ENCODE peak calls at places on chromosomes 11 and 22, in six cellular contexts. M, H, B, K, Q and L are unnamed samples.

GRCh38 chr22:37240941-37241320 is 3.1 kb downstream of the RAC2 start:
- DNase-seq in K (no peak), H (no peak), Q (no peak), B (peak; percentile 80), M (no peak), L (no peak)

GRCh38 chr11:124717786-124718634 is 21.7 kb upstream of the NRGN start:
- DNase-seq in H (no peak), B (peak; percentile 74), Q (peak; percentile 26), M (no peak), K (no peak), L (no peak)

GRCh38 chr11:65489061-65489705 is 9.7 kb upstream of the MALAT1 start:
- DNase-seq in K (peak; percentile 60), B (no peak), H (peak; percentile 84), M (peak; percentile 60), Q (peak; percentile 89), L (no peak)

GRCh38 chr11:119567667-119568582 is 145.0 kb upstream of the THY1 start:
- DNase-seq in K (no peak), B (no peak), H (peak; percentile 31), M (peak; percentile 52), Q (peak; percentile 53), L (no peak)

GRCh38 chr11:68025047-68025446 is 5.4 kb upstream of the NDUFS8 start:
- DNase-seq in Q (no peak), H (no peak), K (no peak), B (no peak), M (no peak), L (no peak)

GRCh38 chr11:133127746-133128145 is 404.6 kb downstream of the OPCML start:
- DNase-seq in K (no peak), Q (no peak), M (no peak), H (no peak), B (no peak), L (no peak)

GRCh38 chr11:34627197-34627596 is 6.3 kb downstream of the EHF start:
- DNase-seq in K (no peak), H (no peak), B (no peak), Q (no peak), M (no peak), L (no peak)

GRCh38 chr11:57387284-57388030 is 3.0 kb downstream of the PRG2 start:
- DNase-seq in Q (peak; percentile 38), B (no peak), K (no peak), M (no peak), H (peak; percentile 25), L (no peak)

GRCh38 chr11:132962026-132962425 is 570.3 kb downstream of the OPCML start:
- DNase-seq in Q (no peak), B (no peak), H (no peak), M (no peak), K (no peak), L (no peak)

GRCh38 chr22:28674121-28674563 is 5.5 kb downstream of the TTC28 start:
- DNase-seq in Q (no peak), M (no peak), H (no peak), B (no peak), K (no peak), L (no peak)

GRCh38 chr22:31753005-31753633 is 700 bp upstream of the DEPDC5 start:
- DNase-seq in M (peak; percentile 42), Q (peak; percentile 74), K (peak; percentile 18), H (peak; percentile 5), B (peak; percentile 89), L (peak; percentile 33)

GRCh38 chr11:91904792-91905785 is 319.5 kb upstream of the FAT3 start:
- DNase-seq in K (no peak), Q (no peak), M (no peak), H (peak; percentile 5), B (no peak), L (no peak)
- H3K9me3 ChIP-seq in K (no peaks in the 10 kb centered on the region), Q (no peaks in the 10 kb centered on the region), M (no peaks in the 10 kb centered on the region), H (no peaks in the 10 kb centered on the region), B (no peaks in the 10 kb centered on the region), L (no peaks in the 10 kb centered on the region)

GRCh38 chr22:22014285-22014659 is 31.7 kb upstream of the TOP3B start:
- DNase-seq in M (no peak), Q (no peak), H (no peak), K (no peak), B (no peak), L (no peak)
- TF ChIP-seq POLR2A in M (no peak), Q (no peak), H (no peak), K (no peak), B (no peak), L (no peak)

GRCh38 chr11:12222099-12222751 is 111.8 kb downstream of the MICAL2 start:
- DNase-seq in B (no peak), H (no peak), M (no peak), K (peak; percentile 69), Q (no peak), L (peak; percentile 50)
- TF ChIP-seq CTCF in B (no peak), H (no peak), M (no peak), K (no peak), Q (no peak), L (no peak)

GRCh38 chr22:48560836-48561235 is 1266.8 kb downstream of the BRD1 start:
- DNase-seq in B (no peak), H (no peak), K (no peak), M (no peak), Q (no peak), L (no peak)

GRCh38 chr22:48560389-48560751 is 1267.3 kb downstream of the BRD1 start:
- DNase-seq in K (no peak), M (no peak), H (no peak), Q (no peak), B (no peak), L (no peak)

GRCh38 chr22:48557473-48557872 is 1270.2 kb downstream of the BRD1 start:
- DNase-seq in H (no peak), Q (no peak), K (no peak), B (no peak), M (no peak), L (no peak)

GRCh38 chr22:48559647-48560388 is 1267.9 kb downstream of the BRD1 start:
- DNase-seq in M (no peak), B (no peak), Q (no peak), H (no peak), K (no peak), L (no peak)

DNA sequence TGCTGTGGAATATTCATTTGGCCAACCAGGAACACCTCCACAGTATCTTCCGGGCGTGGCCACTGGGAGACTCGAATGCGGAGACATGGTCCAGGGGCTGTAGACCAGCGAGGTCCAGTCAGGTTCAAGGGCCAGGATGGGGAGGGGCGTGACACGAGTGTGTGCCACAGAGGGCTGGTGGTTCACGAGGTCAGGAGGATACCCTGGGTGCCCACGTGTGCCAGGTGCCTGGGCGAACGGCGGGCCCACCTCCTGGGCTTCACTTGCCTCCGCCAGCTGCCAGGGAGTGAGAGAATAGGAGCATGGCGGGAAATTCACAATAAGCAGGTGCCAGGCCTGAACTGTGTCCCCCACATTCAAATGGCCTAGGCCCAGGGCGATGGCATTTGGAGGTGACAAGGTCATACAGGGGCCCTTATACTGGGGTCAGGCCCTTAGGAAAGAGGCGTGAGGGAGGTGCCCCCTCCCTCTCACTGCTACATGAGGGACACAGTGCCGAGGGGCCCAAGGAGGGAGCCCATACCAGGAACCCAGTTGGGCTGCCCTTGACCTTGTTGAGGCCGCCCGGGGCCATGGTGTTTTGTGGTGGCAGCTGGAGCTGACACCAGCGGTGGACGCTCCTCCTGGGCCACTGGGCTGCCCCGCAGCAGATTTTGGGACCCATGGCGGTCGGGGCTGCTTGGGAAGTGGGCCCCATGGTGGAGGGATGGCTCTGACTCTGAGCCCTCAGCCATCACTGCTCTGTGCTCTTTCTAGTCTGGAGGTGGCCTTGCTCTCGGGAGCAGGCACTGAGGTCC is 1268.9 kb downstream of the BRD1 start:
- DNase-seq in K (no peak), H (no peak), Q (no peak), B (no peak), M (no peak), L (no peak)
- H3K9me3 ChIP-seq in K (no peaks in the 10 kb centered on the region), H (no peaks in the 10 kb centered on the region), Q (no peaks in the 10 kb centered on the region), B (no peaks in the 10 kb centered on the region), M (no peaks in the 10 kb centered on the region), L (no peaks in the 10 kb centered on the region)

DNA sequence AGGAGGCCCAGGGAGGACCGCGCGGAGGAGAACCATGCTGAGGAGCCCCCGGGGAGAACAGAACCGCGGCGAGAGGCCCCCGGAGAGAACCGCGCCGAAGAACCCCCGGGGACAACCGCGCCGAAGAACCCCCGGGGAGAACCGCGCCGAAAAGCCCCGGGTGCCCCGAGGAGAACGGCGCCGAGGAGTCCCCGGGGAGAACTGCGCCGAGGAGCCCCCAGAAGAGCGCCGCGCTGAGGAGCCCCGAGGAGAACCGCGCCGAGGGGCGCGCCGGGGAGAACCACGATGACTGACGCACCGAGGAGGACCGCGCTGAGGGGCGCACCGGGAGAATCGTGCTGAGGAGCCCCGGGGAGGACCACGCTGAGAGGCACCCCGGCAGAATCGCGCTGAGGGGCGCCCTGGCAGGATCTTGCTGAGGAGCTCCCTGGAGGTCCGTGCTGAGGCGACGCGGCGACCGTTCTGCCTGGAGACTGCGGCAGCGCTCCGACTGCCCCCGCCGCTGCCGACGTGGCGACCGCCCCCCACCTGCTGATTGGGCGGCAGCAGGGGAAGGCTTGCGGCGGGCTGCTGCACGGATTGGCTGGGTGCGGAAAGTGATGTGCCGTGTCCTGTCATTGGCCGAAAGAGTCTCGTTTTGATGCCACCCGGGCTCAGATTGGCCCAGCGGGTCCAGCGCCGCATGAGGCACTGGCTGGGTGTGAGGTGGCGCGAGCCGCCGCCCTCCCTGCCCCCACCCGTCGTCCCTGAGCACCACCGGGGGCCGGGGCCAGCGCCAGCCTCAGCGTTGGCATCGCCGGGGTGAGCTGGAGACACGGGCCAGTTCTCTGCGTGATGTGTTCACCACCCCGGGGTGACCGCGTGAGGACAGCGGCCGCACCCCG is at the start of gene KCNQ1OT1:
- DNase-seq in M (peak; percentile 94), K (peak; percentile 92), Q (peak; percentile 91), B (peak; percentile 95), H (peak; percentile 95), L (peak; percentile 94)
- TF ChIP-seq POLR2A in M (peak; percentile 98), K (peak; percentile 97), Q (peak; percentile 98), B (peak; percentile 80), H (peak; percentile 99), L (peak; percentile 92)

GRCh38 chr11:86408845-86409244 is 34.2 kb downstream of the CCDC81 start:
- DNase-seq in M (no peak), K (no peak), B (no peak), H (no peak), Q (no peak), L (no peak)
- TF ChIP-seq CTCF in M (no peak), K (no peak), B (no peak), H (peak; percentile 39), Q (no peak), L (no peak)

GRCh38 chr11:69877235-69877634 is 58.0 kb upstream of the FGF3 start:
- DNase-seq in H (no peak), B (peak; percentile 32), K (peak; percentile 5), Q (no peak), M (no peak), L (no peak)
- H3K9me3 ChIP-seq in H (no peaks in the 10 kb centered on the region), B (no peaks in the 10 kb centered on the region), K (no peaks in the 10 kb centered on the region), Q (no peaks in the 10 kb centered on the region), M (no peaks in the 10 kb centered on the region), L (no peaks in the 10 kb centered on the region)

DNA sequence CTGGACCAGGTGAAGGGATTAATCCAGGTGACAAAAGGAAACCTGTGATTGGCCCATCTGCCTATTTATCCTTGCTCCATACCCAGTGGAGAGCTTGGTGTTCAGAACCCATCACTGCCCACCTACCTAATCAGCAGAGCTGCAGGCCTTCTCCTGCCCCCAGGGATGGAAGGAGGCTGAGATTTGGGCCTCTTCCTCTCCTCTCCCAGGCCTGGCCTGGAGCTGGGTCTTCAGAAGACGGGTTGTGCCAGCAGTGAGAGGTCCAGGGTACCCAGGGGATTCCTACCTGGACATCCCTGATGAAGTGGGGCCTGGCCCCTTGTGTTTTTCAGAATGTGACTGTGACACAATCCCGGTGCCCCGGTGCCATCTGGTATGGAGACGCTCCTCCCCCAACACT is 80.3 kb upstream of the MYOD1 start:
- DNase-seq in H (no peak), M (no peak), B (no peak), K (no peak), Q (no peak), L (no peak)
- TF ChIP-seq POLR2A in H (no peak), M (no peak), B (no peak), K (no peak), Q (no peak), L (no peak)